ENCODE peak calls at places on chromosomes 16 and 17, in five cellular contexts. One of them, this sample, is unnamed.
A peak's percentile ranks its signal among the peaks of the same experiment; 100 is the strongest.

GRCh38 chr16:54462151-54462651 is 175.6 kb upstream of the IRX3 start:
- DNase-seq in HuH-7.5: no peak
- DNase-seq in stimulated activated CD8-positive, alpha-beta memory T cell treated with anti-CD3 and anti-CD28 coated beads, Interleukin-4, amount 100 ng/mL, for 24 hours: no peak
- DNase-seq in stimulated activated effector memory CD8-positive, alpha-beta T cell treated with anti-CD3 and anti-CD28 coated beads, Interleukin-12 subunit alpha, Interleukin-12 subunit beta, amount 100 ng/mL, for 72 hours: no peak
- DNase-seq in hepatic stellate cell: no peak
- DNase-seq in this sample: no peak

GRCh38 chr17:77796201-77796860 is 162.2 kb upstream of the TNRC6C start:
- DNase-seq in HuH-7.5: no peak
- DNase-seq in stimulated activated CD8-positive, alpha-beta memory T cell treated with anti-CD3 and anti-CD28 coated beads, Interleukin-4, amount 100 ng/mL, for 24 hours: no peak
- DNase-seq in stimulated activated effector memory CD8-positive, alpha-beta T cell treated with anti-CD3 and anti-CD28 coated beads, Interleukin-12 subunit alpha, Interleukin-12 subunit beta, amount 100 ng/mL, for 72 hours: no peak
- DNase-seq in hepatic stellate cell: no peak
- DNase-seq in this sample: no peak

GRCh38 chr16:73054732-73055481 is 7.0 kb upstream of the ZFHX3 start:
- DNase-seq in HuH-7.5: no peak
- DNase-seq in stimulated activated CD8-positive, alpha-beta memory T cell treated with anti-CD3 and anti-CD28 coated beads, Interleukin-4, amount 100 ng/mL, for 24 hours: no peak
- DNase-seq in stimulated activated effector memory CD8-positive, alpha-beta T cell treated with anti-CD3 and anti-CD28 coated beads, Interleukin-12 subunit alpha, Interleukin-12 subunit beta, amount 100 ng/mL, for 72 hours: no peak
- DNase-seq in hepatic stellate cell: no peak
- DNase-seq in this sample: peak; percentile 67

GRCh38 chr16:8564934-8565345 is 25.4 kb downstream of the TMEM114 start:
- DNase-seq in HuH-7.5: no peak
- DNase-seq in stimulated activated CD8-positive, alpha-beta memory T cell treated with anti-CD3 and anti-CD28 coated beads, Interleukin-4, amount 100 ng/mL, for 24 hours: no peak
- DNase-seq in stimulated activated effector memory CD8-positive, alpha-beta T cell treated with anti-CD3 and anti-CD28 coated beads, Interleukin-12 subunit alpha, Interleukin-12 subunit beta, amount 100 ng/mL, for 72 hours: no peak
- DNase-seq in hepatic stellate cell: no peak
- DNase-seq in this sample: no peak

GRCh38 chr17:46995841-46996571 is 17.0 kb upstream of the RPRML start:
- DNase-seq in HuH-7.5: no peak
- DNase-seq in stimulated activated CD8-positive, alpha-beta memory T cell treated with anti-CD3 and anti-CD28 coated beads, Interleukin-4, amount 100 ng/mL, for 24 hours: no peak
- DNase-seq in stimulated activated effector memory CD8-positive, alpha-beta T cell treated with anti-CD3 and anti-CD28 coated beads, Interleukin-12 subunit alpha, Interleukin-12 subunit beta, amount 100 ng/mL, for 72 hours: no peak
- DNase-seq in hepatic stellate cell: no peak
- DNase-seq in this sample: peak; percentile 58

GRCh38 chr16:24523569-24523968 is 15.8 kb upstream of the RBBP6 start:
- DNase-seq in HuH-7.5: no peak
- DNase-seq in stimulated activated CD8-positive, alpha-beta memory T cell treated with anti-CD3 and anti-CD28 coated beads, Interleukin-4, amount 100 ng/mL, for 24 hours: no peak
- DNase-seq in stimulated activated effector memory CD8-positive, alpha-beta T cell treated with anti-CD3 and anti-CD28 coated beads, Interleukin-12 subunit alpha, Interleukin-12 subunit beta, amount 100 ng/mL, for 72 hours: no peak
- DNase-seq in hepatic stellate cell: no peak
- DNase-seq in this sample: no peak

GRCh38 chr17:40727447-40728231 is 24.1 kb upstream of the KRT24 start:
- DNase-seq in HuH-7.5: no peak
- DNase-seq in stimulated activated CD8-positive, alpha-beta memory T cell treated with anti-CD3 and anti-CD28 coated beads, Interleukin-4, amount 100 ng/mL, for 24 hours: no peak
- DNase-seq in stimulated activated effector memory CD8-positive, alpha-beta T cell treated with anti-CD3 and anti-CD28 coated beads, Interleukin-12 subunit alpha, Interleukin-12 subunit beta, amount 100 ng/mL, for 72 hours: no peak
- DNase-seq in hepatic stellate cell: no peak
- DNase-seq in this sample: no peak

GRCh38 chr16:85539629-85540291 is 73.4 kb upstream of the GSE1 start:
- DNase-seq in HuH-7.5: no peak
- DNase-seq in stimulated activated CD8-positive, alpha-beta memory T cell treated with anti-CD3 and anti-CD28 coated beads, Interleukin-4, amount 100 ng/mL, for 24 hours: no peak
- DNase-seq in stimulated activated effector memory CD8-positive, alpha-beta T cell treated with anti-CD3 and anti-CD28 coated beads, Interleukin-12 subunit alpha, Interleukin-12 subunit beta, amount 100 ng/mL, for 72 hours: no peak
- DNase-seq in hepatic stellate cell: no peak
- DNase-seq in this sample: no peak

GRCh38 chr16:89188064-89188441 is 12.3 kb downstream of the SLC22A31 start:
- DNase-seq in HuH-7.5: no peak
- DNase-seq in stimulated activated CD8-positive, alpha-beta memory T cell treated with anti-CD3 and anti-CD28 coated beads, Interleukin-4, amount 100 ng/mL, for 24 hours: no peak
- DNase-seq in stimulated activated effector memory CD8-positive, alpha-beta T cell treated with anti-CD3 and anti-CD28 coated beads, Interleukin-12 subunit alpha, Interleukin-12 subunit beta, amount 100 ng/mL, for 72 hours: no peak
- DNase-seq in hepatic stellate cell: no peak
- DNase-seq in this sample: no peak

GRCh38 chr17:14790518-14790917 is 474.6 kb downstream of the PMP22 start:
- DNase-seq in HuH-7.5: no peak
- DNase-seq in stimulated activated CD8-positive, alpha-beta memory T cell treated with anti-CD3 and anti-CD28 coated beads, Interleukin-4, amount 100 ng/mL, for 24 hours: no peak
- DNase-seq in stimulated activated effector memory CD8-positive, alpha-beta T cell treated with anti-CD3 and anti-CD28 coated beads, Interleukin-12 subunit alpha, Interleukin-12 subunit beta, amount 100 ng/mL, for 72 hours: no peak
- DNase-seq in hepatic stellate cell: peak; percentile 62
- DNase-seq in this sample: no peak

GRCh38 chr16:180921-181667 is 835 bp downstream of the HBQ1 start:
- DNase-seq in HuH-7.5: peak; percentile 97
- DNase-seq in stimulated activated CD8-positive, alpha-beta memory T cell treated with anti-CD3 and anti-CD28 coated beads, Interleukin-4, amount 100 ng/mL, for 24 hours: peak; percentile 76
- DNase-seq in stimulated activated effector memory CD8-positive, alpha-beta T cell treated with anti-CD3 and anti-CD28 coated beads, Interleukin-12 subunit alpha, Interleukin-12 subunit beta, amount 100 ng/mL, for 72 hours: peak; percentile 88
- DNase-seq in hepatic stellate cell: peak; percentile 92
- DNase-seq in this sample: peak; percentile 49

GRCh38 chr16:11016524-11016988 is 72.2 kb downstream of the CLEC16A start:
- DNase-seq in HuH-7.5: peak; percentile 28
- DNase-seq in stimulated activated CD8-positive, alpha-beta memory T cell treated with anti-CD3 and anti-CD28 coated beads, Interleukin-4, amount 100 ng/mL, for 24 hours: no peak
- DNase-seq in stimulated activated effector memory CD8-positive, alpha-beta T cell treated with anti-CD3 and anti-CD28 coated beads, Interleukin-12 subunit alpha, Interleukin-12 subunit beta, amount 100 ng/mL, for 72 hours: no peak
- DNase-seq in hepatic stellate cell: no peak
- DNase-seq in this sample: no peak

GRCh38 chr16:65917466-65917865 is 449.0 kb upstream of the CDH5 start:
- DNase-seq in HuH-7.5: no peak
- DNase-seq in stimulated activated CD8-positive, alpha-beta memory T cell treated with anti-CD3 and anti-CD28 coated beads, Interleukin-4, amount 100 ng/mL, for 24 hours: no peak
- DNase-seq in stimulated activated effector memory CD8-positive, alpha-beta T cell treated with anti-CD3 and anti-CD28 coated beads, Interleukin-12 subunit alpha, Interleukin-12 subunit beta, amount 100 ng/mL, for 72 hours: no peak
- DNase-seq in hepatic stellate cell: no peak
- DNase-seq in this sample: no peak

GRCh38 chr16:89512453-89512852 is 4.2 kb downstream of the SPG7 start:
- DNase-seq in HuH-7.5: no peak
- DNase-seq in stimulated activated CD8-positive, alpha-beta memory T cell treated with anti-CD3 and anti-CD28 coated beads, Interleukin-4, amount 100 ng/mL, for 24 hours: no peak
- DNase-seq in stimulated activated effector memory CD8-positive, alpha-beta T cell treated with anti-CD3 and anti-CD28 coated beads, Interleukin-12 subunit alpha, Interleukin-12 subunit beta, amount 100 ng/mL, for 72 hours: no peak
- DNase-seq in hepatic stellate cell: no peak
- DNase-seq in this sample: no peak

GRCh38 chr16:77437859-77438258 is 3.0 kb upstream of the ADAMTS18 start:
- DNase-seq in HuH-7.5: no peak
- DNase-seq in stimulated activated CD8-positive, alpha-beta memory T cell treated with anti-CD3 and anti-CD28 coated beads, Interleukin-4, amount 100 ng/mL, for 24 hours: no peak
- DNase-seq in stimulated activated effector memory CD8-positive, alpha-beta T cell treated with anti-CD3 and anti-CD28 coated beads, Interleukin-12 subunit alpha, Interleukin-12 subunit beta, amount 100 ng/mL, for 72 hours: no peak
- DNase-seq in hepatic stellate cell: no peak
- DNase-seq in this sample: no peak

GRCh38 chr16:57562669-57563486 is 20.4 kb downstream of the ADGRG5 start:
- DNase-seq in HuH-7.5: no peak
- DNase-seq in stimulated activated CD8-positive, alpha-beta memory T cell treated with anti-CD3 and anti-CD28 coated beads, Interleukin-4, amount 100 ng/mL, for 24 hours: no peak
- DNase-seq in stimulated activated effector memory CD8-positive, alpha-beta T cell treated with anti-CD3 and anti-CD28 coated beads, Interleukin-12 subunit alpha, Interleukin-12 subunit beta, amount 100 ng/mL, for 72 hours: no peak
- DNase-seq in hepatic stellate cell: no peak
- DNase-seq in this sample: no peak

GRCh38 chr17:15038656-15039055 is 226.5 kb downstream of the PMP22 start:
- DNase-seq in HuH-7.5: no peak
- DNase-seq in stimulated activated CD8-positive, alpha-beta memory T cell treated with anti-CD3 and anti-CD28 coated beads, Interleukin-4, amount 100 ng/mL, for 24 hours: no peak
- DNase-seq in stimulated activated effector memory CD8-positive, alpha-beta T cell treated with anti-CD3 and anti-CD28 coated beads, Interleukin-12 subunit alpha, Interleukin-12 subunit beta, amount 100 ng/mL, for 72 hours: no peak
- DNase-seq in hepatic stellate cell: no peak
- DNase-seq in this sample: peak; percentile 67

GRCh38 chr16:74726736-74727135 is 26.1 kb upstream of the MLKL start:
- DNase-seq in HuH-7.5: peak; percentile 50
- DNase-seq in stimulated activated CD8-positive, alpha-beta memory T cell treated with anti-CD3 and anti-CD28 coated beads, Interleukin-4, amount 100 ng/mL, for 24 hours: peak; percentile 17
- DNase-seq in stimulated activated effector memory CD8-positive, alpha-beta T cell treated with anti-CD3 and anti-CD28 coated beads, Interleukin-12 subunit alpha, Interleukin-12 subunit beta, amount 100 ng/mL, for 72 hours: peak; percentile 15
- DNase-seq in hepatic stellate cell: no peak
- DNase-seq in this sample: no peak

GRCh38 chr16:85574672-85575475 is 38.2 kb upstream of the GSE1 start:
- DNase-seq in HuH-7.5: no peak
- DNase-seq in stimulated activated CD8-positive, alpha-beta memory T cell treated with anti-CD3 and anti-CD28 coated beads, Interleukin-4, amount 100 ng/mL, for 24 hours: no peak
- DNase-seq in stimulated activated effector memory CD8-positive, alpha-beta T cell treated with anti-CD3 and anti-CD28 coated beads, Interleukin-12 subunit alpha, Interleukin-12 subunit beta, amount 100 ng/mL, for 72 hours: no peak
- DNase-seq in hepatic stellate cell: peak; percentile 43
- DNase-seq in this sample: no peak